ENCODE peak calls at places on chromosomes 1 and 21, in eight cellular contexts. R is body of pancreas, N is Panc1, D is GM23338, H is foreskin keratinocyte, K is colonic mucosa, T is stomach, O is heart left ventricle. L is an unnamed sample.

GRCh38 chr1:157369808-157370521 is 182.3 kb downstream of the FCRL5 start:
- DNase-seq in R (peak; percentile 63), N (peak; percentile 47), D (peak; percentile 85), H (peak; percentile 44), K (peak; percentile 79), T (peak; percentile 39), O (no peak), L (peak; percentile 74)

GRCh38 chr1:60904079-60904852 is 178.1 kb upstream of the NFIA start:
- DNase-seq in R (no peak), N (no peak), D (no peak), H (no peak), K (no peak), T (no peak), O (peak; percentile 73), L (peak; percentile 90)

GRCh38 chr1:48697066-48697707 is 79.5 kb downstream of the BEND5 start:
- DNase-seq in R (peak; percentile 56), N (peak; percentile 30), D (peak; percentile 80), H (no peak), K (peak; percentile 66), T (peak; percentile 74), O (peak; percentile 29), L (no peak)

GRCh38 chr21:34110594-34111202 is 37.3 kb downstream of the MRPS6 start:
- DNase-seq in R (no peak), N (no peak), D (no peak), H (no peak), K (no peak), T (no peak), O (no peak), L (no peak)

GRCh38 chr1:236089046-236089773 is 24.3 kb upstream of the NID1 start:
- DNase-seq in R (no peak), N (no peak), D (no peak), H (peak; percentile 41), K (no peak), T (no peak), O (no peak), L (no peak)

GRCh38 chr1:169368406-169368769 is 393 bp downstream of the BLZF1 start:
- DNase-seq in R (no peak), N (no peak), D (peak; percentile 38), H (no peak), K (peak; percentile 28), T (peak; percentile 26), O (peak; percentile 7), L (no peak)

GRCh38 chr21:9839011-9839661 is 682.2 kb upstream of the TPTE start:
- DNase-seq in R (no peak), N (no peak), D (no peak), H (no peak), K (no peak), T (no peak), O (no peak), L (peak; percentile 93)

GRCh38 chr1:70818391-70818790 is 229.2 kb downstream of the PTGER3 start:
- DNase-seq in R (no peak), N (no peak), D (no peak), H (no peak), K (no peak), T (no peak), O (no peak), L (no peak)

GRCh38 chr1:153397924-153398651 is 7.2 kb upstream of the S100A8 start:
- DNase-seq in R (no peak), N (no peak), D (no peak), H (no peak), K (no peak), T (no peak), O (no peak), L (peak; percentile 89)

GRCh38 chr1:202241376-202242079 is 47.9 kb downstream of the LGR6 start:
- DNase-seq in R (peak; percentile 5), N (no peak), D (no peak), H (no peak), K (no peak), T (peak; percentile 61), O (peak; percentile 23), L (no peak)

GRCh38 chr1:222777977-222778376 is 36.9 kb upstream of the DISP1 start:
- DNase-seq in R (no peak), N (peak; percentile 61), D (no peak), H (peak; percentile 51), K (no peak), T (no peak), O (no peak), L (no peak)

GRCh38 chr1:5765997-5766913 is 226.0 kb downstream of the NPHP4 start:
- DNase-seq in R (no peak), N (no peak), D (no peak), H (no peak), K (no peak), T (no peak), O (no peak), L (no peak)

GRCh38 chr1:75127916-75128717 is 6.1 kb upstream of the LHX8 start:
- DNase-seq in R (no peak), N (no peak), D (peak; percentile 36), H (no peak), K (no peak), T (no peak), O (no peak), L (no peak)
- H3K27me3 ChIP-seq in R (no peaks in the 10 kb centered on the region), N (no peaks in the 10 kb centered on the region), D (peaks cover 73% of the 10 kb centered on the region), H (peaks cover 98% of the 10 kb centered on the region), K (peaks cover 55% of the 10 kb centered on the region), T (peaks cover 23% of the 10 kb centered on the region), O (peaks cover 100% of the 10 kb centered on the region), L (peaks cover 59% of the 10 kb centered on the region)

GRCh38 chr1:198902616-198903140 is 263.8 kb downstream of the PTPRC start:
- DNase-seq in R (no peak), N (no peak), D (peak; percentile 5), H (peak; percentile 51), K (no peak), T (no peak), O (no peak), L (no peak)

GRCh38 chr1:198904356-198904755 is 265.5 kb downstream of the PTPRC start:
- DNase-seq in R (no peak), N (no peak), D (no peak), H (peak; percentile 42), K (no peak), T (no peak), O (no peak), L (no peak)

GRCh38 chr1:198906739-198907422 is 268.0 kb downstream of the PTPRC start:
- DNase-seq in R (no peak), N (no peak), D (no peak), H (no peak), K (no peak), T (no peak), O (no peak), L (no peak)

GRCh38 chr1:198903203-198903602 is 264.4 kb downstream of the PTPRC start:
- DNase-seq in R (no peak), N (no peak), D (peak; percentile 62), H (peak; percentile 56), K (no peak), T (no peak), O (no peak), L (no peak)

DNA sequence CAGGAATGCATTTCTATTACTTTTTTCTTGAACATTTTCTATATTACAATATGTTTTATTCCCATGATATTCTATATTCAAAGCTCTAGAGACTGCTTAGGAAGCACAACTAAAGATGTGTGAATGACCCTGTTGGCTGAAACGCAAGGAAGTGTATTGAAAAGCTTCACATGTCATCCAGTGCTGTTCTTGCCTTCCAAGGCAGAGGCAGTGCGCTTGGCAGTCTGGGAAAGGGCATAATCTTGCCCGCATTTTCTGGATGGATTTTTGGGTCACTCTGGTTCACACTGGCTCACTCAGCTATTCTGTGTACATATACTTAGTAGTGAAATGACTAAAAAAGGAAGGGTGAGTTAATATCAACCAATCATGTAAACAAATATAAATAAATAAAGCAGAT is 262.4 kb downstream of the PTPRC start:
- DNase-seq in R (no peak), N (no peak), D (no peak), H (no peak), K (no peak), T (no peak), O (no peak), L (no peak)
- H3K4me1 ChIP-seq in R (no peaks in the 10 kb centered on the region), N (peaks cover 33% of the 10 kb centered on the region), D (peaks cover 17% of the 10 kb centered on the region), H (peaks cover 37% of the 10 kb centered on the region), K (no peaks in the 10 kb centered on the region), T (no peaks in the 10 kb centered on the region), O (peaks cover 38% of the 10 kb centered on the region), L (no peaks in the 10 kb centered on the region)

GRCh38 chr1:109773900-109774485 is 10.3 kb upstream of the EPS8L3 start:
- DNase-seq in R (no peak), N (no peak), D (no peak), H (no peak), K (no peak), T (no peak), O (no peak), L (no peak)
- TF ChIP-seq CTCF in R (no peak), N (peak; percentile 49), D (no peak), H (no peak), K (no peak), T (no peak), O (no peak), L (no peak)

GRCh38 chr1:151805066-151805820 is at the start of gene LINGO4:
- DNase-seq in R (no peak), N (no peak), D (no peak), H (no peak), K (no peak), T (no peak), O (no peak), L (no peak)
- H3K27me3 ChIP-seq in R (no peaks in the 10 kb centered on the region), N (no peaks in the 10 kb centered on the region), D (no peaks in the 10 kb centered on the region), H (peaks cover 56% of the 10 kb centered on the region), K (no peaks in the 10 kb centered on the region), T (no peaks in the 10 kb centered on the region), O (peaks cover 2% of the 10 kb centered on the region), L (no peaks in the 10 kb centered on the region)

GRCh38 chr1:101236546-101237228 is at the start of gene S1PR1:
- DNase-seq in R (peak; percentile 31), N (no peak), D (peak; percentile 88), H (peak; percentile 51), K (peak; percentile 40), T (peak; percentile 50), O (peak; percentile 89), L (no peak)
- H3K4me1 ChIP-seq in R (peaks cover 31% of the 10 kb centered on the region), N (no peaks in the 10 kb centered on the region), D (peaks cover 20% of the 10 kb centered on the region), H (no peaks in the 10 kb centered on the region), K (no peaks in the 10 kb centered on the region), T (peaks cover 37% of the 10 kb centered on the region), O (peaks cover 54% of the 10 kb centered on the region), L (peaks cover 36% of the 10 kb centered on the region)

GRCh38 chr1:196309386-196309785 is 298.9 kb downstream of the KCNT2 start:
- DNase-seq in R (no peak), N (peak; percentile 10), D (peak; percentile 19), H (peak; percentile 27), K (no peak), T (no peak), O (no peak), L (no peak)
- TF ChIP-seq CTCF in R (peak; percentile 3), N (peak; percentile 8), D (no peak), H (peak; percentile 70), K (no peak), T (no peak), O (peak; percentile 29), L (no peak)

DNA sequence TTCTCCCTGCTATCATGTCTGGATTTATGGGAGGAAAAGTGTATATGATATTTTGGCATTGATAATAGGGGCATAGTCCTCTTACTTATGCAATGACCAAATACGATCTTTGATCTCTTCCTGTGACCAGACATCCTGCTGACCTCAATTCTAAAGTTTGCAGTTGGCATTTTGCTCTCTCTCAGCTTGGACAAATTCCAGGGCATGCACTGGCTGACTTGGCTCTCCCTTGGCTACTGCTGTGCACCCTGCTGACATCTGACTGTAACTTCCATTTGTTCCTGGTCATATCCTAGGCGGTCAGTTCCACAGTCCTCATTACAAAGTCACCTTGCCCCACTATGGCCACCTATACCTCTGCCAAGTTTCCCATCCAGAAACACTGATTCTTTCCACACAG is 380.7 kb upstream of the NR5A2 start:
- DNase-seq in R (peak; percentile 16), N (no peak), D (no peak), H (no peak), K (no peak), T (no peak), O (no peak), L (no peak)
- H3K27me3 ChIP-seq in R (no peaks in the 10 kb centered on the region), N (peaks cover 4% of the 10 kb centered on the region), D (no peaks in the 10 kb centered on the region), H (peaks cover 32% of the 10 kb centered on the region), K (no peaks in the 10 kb centered on the region), T (no peaks in the 10 kb centered on the region), O (no peaks in the 10 kb centered on the region), L (no peaks in the 10 kb centered on the region)

GRCh38 chr21:43925096-43925481 is 60.1 kb downstream of the AGPAT3 start:
- DNase-seq in R (no peak), N (no peak), D (no peak), H (no peak), K (peak; percentile 79), T (no peak), O (no peak), L (no peak)
- H3K4me1 ChIP-seq in R (peaks cover 25% of the 10 kb centered on the region), N (no peaks in the 10 kb centered on the region), D (peaks cover 5% of the 10 kb centered on the region), H (peaks cover 4% of the 10 kb centered on the region), K (peaks cover 8% of the 10 kb centered on the region), T (peaks cover 77% of the 10 kb centered on the region), O (peaks cover 42% of the 10 kb centered on the region), L (peaks cover 55% of the 10 kb centered on the region)

L was measured in esophagus muscularis mucosa.